ENCODE peak calls at places on chromosomes 5 and 9, in five cellular contexts. Q, E, K, P and I are unnamed samples.

GRCh38 chr5:73985145-73985544 is 359.1 kb downstream of the ARHGEF28 start:
- ATAC-seq in K (no peak), Q (no peak), E (peak), P (no peak), I (no peak)

GRCh38 chr9:68970150-68970549 is 43.8 kb downstream of the PRKACG start:
- ATAC-seq in Q (no peak), E (no peak), P (no peak), K (no peak), I (no peak)

GRCh38 chr9:89790542-89791109 is 185.8 kb downstream of the GADD45G start:
- ATAC-seq in E (no peak), P (no peak), K (no peak), Q (no peak), I (no peak)

GRCh38 chr5:135231289-135231688 is 167.7 kb downstream of the MACROH2A1 start:
- ATAC-seq in P (no peak), Q (no peak), K (no peak), E (no peak), I (no peak)

GRCh38 chr9:121394292-121394691 is 24.2 kb upstream of the STOM start:
- ATAC-seq in E (no peak), Q (no peak), P (no peak), K (no peak), I (no peak)

GRCh38 chr9:36431078-36431477 is 31.0 kb upstream of the RNF38 start:
- ATAC-seq in E (no peak), Q (no peak), K (no peak), P (no peak), I (no peak)

GRCh38 chr5:55421074-55421529 is 113.3 kb downstream of the MTREX start:
- ATAC-seq in K (peak), E (no peak), Q (peak), P (peak), I (peak)

GRCh38 chr5:149777382-149777781 is 47.3 kb downstream of the PPARGC1B start:
- ATAC-seq in Q (no peak), E (no peak), K (no peak), P (no peak), I (peak)

GRCh38 chr9:92609142-92609500 is 60.8 kb downstream of the IPPK start:
- ATAC-seq in E (no peak), K (no peak), Q (no peak), P (no peak), I (no peak)

GRCh38 chr5:143696920-143697319 is 115.0 kb upstream of the HMHB1 start:
- ATAC-seq in K (no peak), E (no peak), P (no peak), Q (no peak), I (no peak)

GRCh38 chr9:27436234-27436633 is 87.9 kb upstream of the IFNK start:
- ATAC-seq in E (peak), Q (no peak), K (no peak), P (no peak), I (no peak)

GRCh38 chr9:85142461-85143401 is 473.2 kb downstream of the NTRK2 start:
- ATAC-seq in K (no peak), E (no peak), Q (no peak), P (no peak), I (no peak)

GRCh38 chr5:83577036-83577636 is 105.6 kb downstream of the VCAN start:
- ATAC-seq in P (no peak), Q (no peak), K (no peak), E (peak), I (no peak)

GRCh38 chr9:5626727-5627634 is 1.9 kb upstream of the RIC1 start:
- ATAC-seq in P (peak), K (peak), Q (peak), E (peak), I (peak)